ENCODE peak calls at places on chromosomes 12 and 14, in eight cellular contexts. I is adrenal gland, J is heart left ventricle, Z is MM.1S, B is fibroblast of lung, Q is BE2C, S is heart right ventricle, U is lung. H is an unnamed sample. For H3K4me1, the result is how much of the 10 kb centered on the place peaks cover.

GRCh38 chr12:116933512-116934246 is 22.9 kb downstream of the FBXW8 start:
- DNase-seq in I (no peak), J (no peak), Z (no peak), B (no peak), Q (no peak), S (no peak), U (no peak), H (no peak)

GRCh38 chr14:65336191-65336591 is 76.3 kb upstream of the FUT8 start:
- DNase-seq in I (no peak), J (no peak), Z (no peak), B (peak), Q (no peak), S (no peak), U (no peak), H (peak)

GRCh38 chr12:132614861-132615578 is 3.6 kb upstream of the P2RX2 start:
- DNase-seq in I (peak), J (peak), Z (peak), B (peak), Q (peak), S (peak), U (peak), H (peak)

GRCh38 chr14:67722293-67722692 is 20.6 kb downstream of the RDH12 start:
- DNase-seq in I (peak), J (peak), Z (no peak), B (peak), Q (peak), S (peak), U (no peak), H (peak)

GRCh38 chr14:42804146-42804545 is 1197.5 kb downstream of the LRFN5 start:
- DNase-seq in I (no peak), J (no peak), Z (no peak), B (no peak), Q (no peak), S (no peak), U (no peak), H (no peak)

GRCh38 chr12:8953773-8954402 is 4.4 kb upstream of the M6PR start:
- DNase-seq in I (no peak), J (no peak), Z (no peak), B (no peak), Q (no peak), S (no peak), U (no peak), H (no peak)

GRCh38 chr14:50082308-50082742 is 34.0 kb downstream of the VCPKMT start:
- DNase-seq in I (no peak), J (no peak), Z (no peak), B (no peak), Q (no peak), S (no peak), U (no peak), H (no peak)

GRCh38 chr12:130431176-130431575 is 93.5 kb downstream of the PIWIL1 start:
- DNase-seq in I (no peak), J (no peak), Z (no peak), B (no peak), Q (peak), S (no peak), U (no peak), H (no peak)

GRCh38 chr14:103146141-103146709 is 23.0 kb downstream of the TNFAIP2 start:
- DNase-seq in I (no peak), J (no peak), Z (no peak), B (no peak), Q (no peak), S (no peak), U (no peak), H (no peak)

GRCh38 chr14:92986254-92987147 is 63.6 kb downstream of the CHGA start:
- DNase-seq in I (peak), J (peak), Z (no peak), B (peak), Q (no peak), S (peak), U (peak), H (peak)

GRCh38 chr12:3553221-3553620 is 62.2 kb downstream of the PRMT8 start:
- DNase-seq in I (no peak), J (no peak), Z (no peak), B (no peak), Q (no peak), S (no peak), U (no peak), H (no peak)

GRCh38 chr12:6364037-6364360 is 11.4 kb downstream of the SCNN1A start:
- DNase-seq in I (no peak), J (peak), Z (peak), B (no peak), Q (no peak), S (peak), U (no peak), H (no peak)

GRCh38 chr14:91392623-91393303 is 24.9 kb downstream of the CCDC88C start:
- DNase-seq in I (no peak), J (no peak), Z (peak), B (no peak), Q (no peak), S (no peak), U (no peak), H (no peak)

GRCh38 chr14:51602176-51602759 is 49.4 kb upstream of the FRMD6 start:
- DNase-seq in I (no peak), J (no peak), Z (no peak), B (no peak), Q (no peak), S (no peak), U (no peak), H (no peak)

GRCh38 chr14:87065366-87065765 is 927.6 kb downstream of the GALC start:
- DNase-seq in I (no peak), J (no peak), Z (no peak), B (no peak), Q (no peak), S (no peak), U (no peak), H (no peak)

GRCh38 chr14:87067597-87067996 is 925.4 kb downstream of the GALC start:
- DNase-seq in I (no peak), J (no peak), Z (no peak), B (no peak), Q (no peak), S (no peak), U (no peak), H (no peak)

GRCh38 chr14:87067061-87067460 is 925.9 kb downstream of the GALC start:
- DNase-seq in I (no peak), J (no peak), Z (peak), B (no peak), Q (no peak), S (no peak), U (no peak), H (peak)

GRCh38 chr14:87063181-87063580 is 929.8 kb downstream of the GALC start:
- DNase-seq in I (no peak), J (no peak), Z (no peak), B (no peak), Q (no peak), S (no peak), U (no peak), H (no peak)

DNA sequence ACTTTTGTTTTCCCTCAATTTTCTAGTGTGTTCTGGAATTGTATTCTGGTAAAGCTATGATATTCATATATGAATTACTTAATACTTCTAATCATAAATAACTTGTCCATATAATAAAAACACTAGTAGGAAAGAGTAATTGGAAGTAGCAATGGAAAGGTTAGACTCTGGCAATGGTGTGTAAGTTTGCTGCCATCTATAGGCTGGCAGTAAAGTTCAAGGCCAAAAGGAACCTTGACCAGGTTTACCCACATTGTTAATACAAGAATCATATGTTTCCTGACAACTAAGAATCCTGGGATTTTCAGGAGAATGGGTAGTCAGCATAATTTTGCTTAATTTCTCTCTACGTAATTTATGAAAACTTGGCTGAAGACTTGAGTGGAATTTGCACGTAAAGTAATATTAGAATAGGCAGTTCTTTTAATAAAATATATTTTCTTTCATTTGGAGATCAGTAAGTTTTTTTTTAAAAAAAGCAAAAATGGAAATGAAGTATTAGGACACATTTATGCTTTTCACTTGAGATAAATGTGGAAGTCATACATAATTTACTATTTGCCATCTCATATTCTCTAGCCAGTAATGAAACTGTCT is 926.7 kb downstream of the GALC start:
- DNase-seq in I (no peak), J (no peak), Z (no peak), B (peak), Q (no peak), S (no peak), U (no peak), H (peak)
- TF ChIP-seq CTCF in I (no peak), J (no peak), Z (peak), B (peak), Q (peak), S (no peak), U (no peak), H (peak)

GRCh38 chr12:109112720-109113465 is 3.5 kb upstream of the ACACB start:
- DNase-seq in I (no peak), J (no peak), Z (no peak), B (no peak), Q (no peak), S (no peak), U (no peak), H (peak)
- H3K4me3 ChIP-seq in I (no peak), J (no peak), Z (no peak), B (no peak), Q (no peak), S (no peak), U (no peak), H (peak)

GRCh38 chr14:106501898-106502297 is 975.5 kb downstream of the TMEM121 start:
- DNase-seq in I (no peak), J (no peak), Z (no peak), B (no peak), Q (no peak), S (no peak), U (no peak), H (no peak)
- H3K4me1 ChIP-seq in I (under half), J (under half), Z (under half), B (under half), Q (under half), S (under half), U (under half), H (under half)

GRCh38 chr14:25042362-25043299 is 7.3 kb downstream of the STXBP6 start:
- DNase-seq in I (peak), J (peak), Z (no peak), B (peak), Q (no peak), S (peak), U (no peak), H (peak)
- TF ChIP-seq CTCF in I (peak), J (peak), Z (no peak), B (peak), Q (peak), S (peak), U (peak), H (peak)